ENCODE peak calls at places on chromosome 7, in seven cellular contexts. V is fibroblast of lung, J is GM23248, I is A549, O is OCI-LY7, T is PC-3, Q is Karpas-422. Y is an unnamed sample.

GRCh38 chr7:99195867-99196266 is 12.0 kb downstream of the KPNA7 start:
- DNase-seq in T (no peak), I (no peak), J (no peak), O (no peak), Q (no peak), V (no peak), Y (no peak)

GRCh38 chr7:36667007-36667406 is 57.3 kb downstream of the AOAH start:
- DNase-seq in I (no peak), T (no peak), Q (no peak), V (no peak), O (no peak), J (peak; percentile 23), Y (no peak)

GRCh38 chr7:152735443-152736004 is 24.0 kb upstream of the ACTR3B start:
- DNase-seq in V (peak; percentile 46), O (no peak), I (no peak), J (no peak), T (no peak), Q (no peak), Y (no peak)

GRCh38 chr7:5289345-5289744 is 6.6 kb downstream of the SLC29A4 start:
- DNase-seq in V (no peak), J (no peak), Q (no peak), O (no peak), I (no peak), T (no peak), Y (no peak)

GRCh38 chr7:128398016-128398840 is 11.6 kb downstream of the IMPDH1 start:
- DNase-seq in O (peak; percentile 24), I (peak; percentile 52), J (peak; percentile 61), Q (no peak), T (peak; percentile 65), V (peak; percentile 46), Y (no peak)

GRCh38 chr7:39089194-39089593 is 111.5 kb downstream of the POU6F2 start:
- DNase-seq in J (no peak), Q (no peak), V (no peak), T (no peak), I (no peak), O (no peak), Y (no peak)

GRCh38 chr7:65902306-65902705 is 29.4 kb downstream of the VKORC1L1 start:
- DNase-seq in T (no peak), I (no peak), J (peak; percentile 12), Q (no peak), O (no peak), V (no peak), Y (no peak)

GRCh38 chr7:156612930-156613329 is 27.6 kb upstream of the RNF32 start:
- DNase-seq in I (no peak), O (no peak), J (no peak), Q (no peak), V (no peak), T (no peak), Y (peak; percentile 60)

GRCh38 chr7:16711730-16712129 is 41.8 kb upstream of the TSPAN13 start:
- DNase-seq in O (no peak), I (no peak), T (peak; percentile 22), J (peak; percentile 82), V (peak; percentile 26), Q (no peak), Y (no peak)

GRCh38 chr7:129089521-129090212 is 34.8 kb upstream of the TNPO3 start:
- DNase-seq in I (no peak), V (no peak), J (peak; percentile 15), O (peak; percentile 58), T (no peak), Q (no peak), Y (peak; percentile 82)

GRCh38 chr7:33250421-33250827 is 121.1 kb downstream of the BBS9 start:
- DNase-seq in T (no peak), Q (no peak), J (peak; percentile 66), O (no peak), V (peak; percentile 74), I (no peak), Y (no peak)

GRCh38 chr7:29370531-29371314 is 176.1 kb downstream of the CHN2 start:
- DNase-seq in J (peak; percentile 71), V (peak; percentile 7), T (peak; percentile 70), I (no peak), O (no peak), Q (no peak), Y (no peak)

GRCh38 chr7:101690061-101690460 is 61.0 kb upstream of the MYL10 start:
- DNase-seq in O (no peak), T (no peak), Q (peak; percentile 53), V (peak; percentile 37), J (peak; percentile 22), I (no peak), Y (no peak)

GRCh38 chr7:45331563-45331962 is 174.0 kb downstream of the RAMP3 start:
- DNase-seq in Q (no peak), J (no peak), V (no peak), I (no peak), T (no peak), O (no peak), Y (no peak)

GRCh38 chr7:2894118-2894940 is 50.2 kb upstream of the GNA12 start:
- DNase-seq in V (no peak), T (no peak), O (peak; percentile 91), Q (peak; percentile 44), J (no peak), I (no peak), Y (peak; percentile 68)

GRCh38 chr7:2896141-2896540 is 52.0 kb upstream of the GNA12 start:
- DNase-seq in Q (no peak), T (no peak), V (no peak), I (no peak), O (peak; percentile 33), J (no peak), Y (no peak)

GRCh38 chr7:2892571-2892970 is 48.5 kb upstream of the GNA12 start:
- DNase-seq in T (no peak), J (no peak), I (no peak), V (no peak), O (peak; percentile 48), Q (no peak), Y (no peak)

GRCh38 chr7:2897023-2897422 is 52.9 kb upstream of the GNA12 start:
- DNase-seq in T (no peak), O (no peak), Q (no peak), J (no peak), I (no peak), V (no peak), Y (no peak)

GRCh38 chr7:2893411-2893861 is 49.3 kb upstream of the GNA12 start:
- DNase-seq in J (no peak), I (no peak), T (no peak), Q (no peak), V (no peak), O (peak; percentile 66), Y (no peak)
- H3K4me2 ChIP-seq in J (no peak overlapping the region), I (no peak overlapping the region), T (no peak overlapping the region), Q (no peak overlapping the region), V (no peak overlapping the region), O (peak overlapping the region; percentile 95), Y (no peak overlapping the region)

GRCh38 chr7:70005885-70006284 is 407.6 kb downstream of the AUTS2 start:
- DNase-seq in V (peak; percentile 3), J (no peak), O (no peak), I (no peak), Q (no peak), T (no peak), Y (no peak)

GRCh38 chr7:70000747-70001348 is 402.6 kb downstream of the AUTS2 start:
- DNase-seq in J (no peak), O (no peak), I (no peak), Q (no peak), V (no peak), T (no peak), Y (no peak)

GRCh38 chr7:70006411-70006920 is 408.2 kb downstream of the AUTS2 start:
- DNase-seq in V (peak; percentile 61), O (peak; percentile 69), Q (peak; percentile 48), I (no peak), J (no peak), T (no peak), Y (no peak)
- H3K4me3 ChIP-seq in V (no peak overlapping the region), O (peak overlapping the region; percentile 37), Q (no peak overlapping the region), I (no peak overlapping the region), J (no peak overlapping the region), T (no peak overlapping the region), Y (no peak overlapping the region)

GRCh38 chr7:121182902-121183301 is 145.9 kb upstream of the WNT16 start:
- DNase-seq in J (peak; percentile 17), Q (no peak), O (no peak), I (no peak), T (no peak), V (peak; percentile 30), Y (no peak)

GRCh38 chr7:121178869-121179497 is 149.8 kb upstream of the WNT16 start:
- DNase-seq in I (no peak), Q (no peak), V (no peak), O (peak; percentile 20), J (no peak), T (no peak), Y (peak; percentile 53)

GRCh38 chr7:121180436-121181063 is 148.2 kb upstream of the WNT16 start:
- DNase-seq in O (peak; percentile 90), Q (peak; percentile 83), I (no peak), J (no peak), V (no peak), T (no peak), Y (no peak)

GRCh38 chr7:121182281-121182680 is 146.5 kb upstream of the WNT16 start:
- DNase-seq in J (no peak), I (no peak), O (no peak), V (no peak), Q (no peak), T (no peak), Y (no peak)

DNA sequence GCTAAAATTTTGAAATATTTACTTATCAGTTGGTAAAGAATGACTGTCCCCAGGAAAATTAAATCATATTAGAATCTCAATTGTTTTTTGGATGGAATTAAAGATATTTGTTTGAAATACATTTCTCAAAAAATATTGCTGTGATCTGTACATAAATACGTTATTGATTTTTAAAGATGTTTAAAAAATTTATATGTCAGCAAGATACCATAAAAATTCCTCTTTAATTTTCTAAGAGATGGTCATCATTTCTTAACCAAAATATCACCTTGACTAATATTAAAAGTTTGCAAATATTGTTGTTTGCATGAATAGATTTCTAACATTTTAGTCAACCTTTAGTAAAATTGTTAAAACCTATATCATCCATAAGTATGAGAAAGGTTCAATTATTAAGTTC is 147.4 kb upstream of the WNT16 start:
- DNase-seq in V (no peak), T (no peak), J (no peak), O (no peak), I (no peak), Q (no peak), Y (no peak)
- H3K4me2 ChIP-seq in V (no peak overlapping the region), T (no peak overlapping the region), J (no peak overlapping the region), O (peak overlapping the region; percentile 95), I (no peak overlapping the region), Q (peak overlapping the region; percentile 69), Y (no peak overlapping the region)

GRCh38 chr7:120160166-120160565 is 112.8 kb upstream of the KCND2 start:
- DNase-seq in Q (no peak), J (no peak), O (no peak), V (no peak), I (no peak), T (no peak), Y (no peak)

GRCh38 chr7:120156476-120156875 is 116.5 kb upstream of the KCND2 start:
- DNase-seq in J (no peak), O (no peak), I (no peak), T (no peak), Q (no peak), V (no peak), Y (no peak)
- H3K4me3 ChIP-seq in J (no peak overlapping the region), O (no peak overlapping the region), I (no peak overlapping the region), T (no peak overlapping the region), Q (no peak overlapping the region), V (no peak overlapping the region), Y (no peak overlapping the region)

Y was measured in MM.1S.